ENCODE peak calls at places on chromosome 10, in four cellular contexts. F is neuronal stem cell, C is PC-9, A is vagina. K is an unnamed sample. For H3K4me1 and H3K9me3, the result is how much of the 10 kb centered on the place peaks cover.

GRCh38 chr10:47022311-47023131 is 111.3 kb downstream of the PTPN20 start:
- DNase-seq in F (no peak), C (no peak), A (peak), K (no peak)

GRCh38 chr10:79405221-79405994 is 40.0 kb downstream of the ZCCHC24 start:
- DNase-seq in C (no peak), A (no peak), F (no peak), K (no peak)

GRCh38 chr10:88676283-88677060 is 12.2 kb downstream of the LIPF start:
- DNase-seq in C (no peak), A (no peak), F (no peak), K (no peak)

GRCh38 chr10:110655286-110655685 is 11.2 kb downstream of the RBM20 start:
- DNase-seq in C (no peak), F (no peak), A (no peak), K (no peak)

GRCh38 chr10:74683621-74684114 is 142.7 kb upstream of the KAT6B start:
- DNase-seq in C (no peak), A (no peak), F (no peak), K (no peak)

GRCh38 chr10:28796606-28797512 is 119.5 kb downstream of the BAMBI start:
- DNase-seq in C (no peak), A (no peak), F (no peak), K (no peak)

GRCh38 chr10:3417096-3417495 is 244.5 kb upstream of the PITRM1 start:
- DNase-seq in C (no peak), A (no peak), F (no peak), K (no peak)

GRCh38 chr10:97327348-97328294 is 6.9 kb downstream of the FRAT2 start:
- DNase-seq in A (no peak), C (peak), F (no peak), K (peak)

GRCh38 chr10:95289003-95289920 is 1.5 kb downstream of the PDLIM1 start:
- DNase-seq in A (no peak), C (peak), F (no peak), K (peak)

GRCh38 chr10:46325021-46325420 is 38.2 kb downstream of the ANTXRL start:
- DNase-seq in A (no peak), F (no peak), C (no peak), K (no peak)

GRCh38 chr10:32954545-32955298 is 3.3 kb downstream of the ITGB1 start:
- DNase-seq in F (no peak), A (no peak), C (no peak), K (no peak)

GRCh38 chr10:32956365-32957197 is 1.4 kb downstream of the ITGB1 start:
- DNase-seq in A (no peak), F (no peak), C (no peak), K (no peak)

GRCh38 chr10:32955790-32956189 is 2.2 kb downstream of the ITGB1 start:
- DNase-seq in A (no peak), C (no peak), F (no peak), K (no peak)

GRCh38 chr10:32954080-32954479 is 4.0 kb downstream of the ITGB1 start:
- DNase-seq in A (no peak), C (no peak), F (no peak), K (no peak)

DNA sequence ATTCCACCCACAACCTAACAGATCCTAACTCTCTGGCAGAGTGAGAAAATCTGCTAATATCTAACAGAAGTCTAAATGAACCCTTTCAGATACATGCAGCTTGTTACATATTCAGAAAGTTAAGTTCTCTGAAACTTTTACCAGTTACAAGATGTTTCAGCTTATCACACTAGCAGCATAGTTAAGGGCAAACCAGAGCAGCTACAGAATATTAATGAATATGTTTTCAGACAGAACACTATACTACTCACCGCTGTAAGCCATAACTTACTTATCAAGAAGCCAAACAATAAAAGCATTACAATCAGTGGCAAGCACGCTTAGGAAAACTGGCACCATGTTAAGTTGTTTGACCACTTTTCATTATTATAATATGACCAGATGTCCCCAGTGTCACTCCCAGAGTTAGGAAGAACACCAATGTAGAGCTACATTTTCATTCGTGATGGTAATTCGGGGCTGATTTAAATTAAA is 2.7 kb downstream of the ITGB1 start:
- DNase-seq in A (no peak), F (no peak), C (no peak), K (no peak)
- H3K4me1 ChIP-seq in A (half or more), F (under half), C (half or more), K (half or more)

GRCh38 chr10:37732685-37733084 is 124.7 kb downstream of the ZNF248 start:
- DNase-seq in F (no peak), A (no peak), C (no peak), K (no peak)
- H3K9me3 ChIP-seq in F (under half), A (under half), C (under half), K (under half)

GRCh38 chr10:34864156-34865075 is 49.3 kb upstream of the PARD3 start:
- DNase-seq in A (no peak), F (no peak), C (no peak), K (no peak)
- H3K4me3 ChIP-seq in A (no peak), F (no peak), C (no peak), K (no peak)

GRCh38 chr10:63229192-63229591 is 96.1 kb downstream of the NRBF2 start:
- DNase-seq in C (no peak), F (no peak), A (no peak), K (no peak)
- H3K4me1 ChIP-seq in C (under half), F (under half), A (under half), K (under half)

GRCh38 chr10:1230592-1231275 is 174.5 kb downstream of the WDR37 start:
- DNase-seq in C (no peak), F (no peak), A (no peak), K (no peak)
- H3K9me3 ChIP-seq in C (under half), F (under half), A (under half), K (under half)